ENCODE peak calls at places on chromosomes 12 and 14, in six cellular contexts. One of them, this sample, is unnamed. For H3K9me3, the result is how much of the 10 kb centered on the place peaks cover.

GRCh38 chr12:124852329-124852831 is 11.3 kb downstream of the SCARB1 start:
- DNase-seq in DND-41: no peak
- DNase-seq in Panc1: no peak
- DNase-seq in stomach: no peak
- DNase-seq in A549: no peak
- DNase-seq in cardiac muscle cell: no peak
- DNase-seq in this sample: no peak

GRCh38 chr12:132577191-132577920 is 33.0 kb downstream of the LRCOL1 start:
- DNase-seq in A549: no peak
- DNase-seq in stomach: no peak
- DNase-seq in Panc1: no peak
- DNase-seq in DND-41: no peak
- DNase-seq in cardiac muscle cell: no peak
- DNase-seq in this sample: no peak

GRCh38 chr12:89372584-89373370 is 20.5 kb upstream of the DUSP6 start:
- DNase-seq in DND-41: no peak
- DNase-seq in A549: no peak
- DNase-seq in cardiac muscle cell: no peak
- DNase-seq in stomach: no peak
- DNase-seq in Panc1: no peak
- DNase-seq in this sample: no peak

GRCh38 chr14:106507354-106507753 is 981.0 kb downstream of the TMEM121 start:
- DNase-seq in Panc1: no peak
- DNase-seq in DND-41: no peak
- DNase-seq in stomach: no peak
- DNase-seq in cardiac muscle cell: no peak
- DNase-seq in A549: no peak
- DNase-seq in this sample: no peak

GRCh38 chr14:22265319-22266140 is 323.5 kb downstream of the DAD1 start:
- DNase-seq in A549: no peak
- DNase-seq in Panc1: no peak
- DNase-seq in stomach: no peak
- DNase-seq in DND-41: peak
- DNase-seq in cardiac muscle cell: no peak
- DNase-seq in this sample: no peak

GRCh38 chr14:67763158-67763822 is 53.1 kb downstream of the ZFYVE26 start:
- DNase-seq in cardiac muscle cell: no peak
- DNase-seq in Panc1: no peak
- DNase-seq in A549: peak
- DNase-seq in stomach: no peak
- DNase-seq in DND-41: no peak
- DNase-seq in this sample: no peak

GRCh38 chr12:131893605-131894312 is 663 bp upstream of the ULK1 start:
- DNase-seq in DND-41: no peak
- DNase-seq in stomach: no peak
- DNase-seq in Panc1: no peak
- DNase-seq in cardiac muscle cell: no peak
- DNase-seq in A549: no peak
- DNase-seq in this sample: no peak

GRCh38 chr14:105046891-105047282 is 18.3 kb downstream of the GPR132 start:
- DNase-seq in Panc1: no peak
- DNase-seq in cardiac muscle cell: no peak
- DNase-seq in DND-41: no peak
- DNase-seq in stomach: no peak
- DNase-seq in A549: no peak
- DNase-seq in this sample: no peak

GRCh38 chr12:16349132-16349463 is 1.7 kb downstream of the MGST1 start:
- DNase-seq in Panc1: no peak
- DNase-seq in stomach: peak
- DNase-seq in A549: peak
- DNase-seq in DND-41: no peak
- DNase-seq in cardiac muscle cell: no peak
- DNase-seq in this sample: no peak

GRCh38 chr14:74302160-74302628 is 540 bp downstream of the ABCD4 start:
- DNase-seq in stomach: no peak
- DNase-seq in Panc1: no peak
- DNase-seq in cardiac muscle cell: peak
- DNase-seq in DND-41: peak
- DNase-seq in A549: peak
- DNase-seq in this sample: peak

GRCh38 chr12:53063708-53064612 is 14.1 kb downstream of the TNS2 start:
- DNase-seq in A549: no peak
- DNase-seq in Panc1: no peak
- DNase-seq in stomach: no peak
- DNase-seq in cardiac muscle cell: no peak
- DNase-seq in DND-41: no peak
- DNase-seq in this sample: no peak

GRCh38 chr14:93654599-93654998 is 133.7 kb downstream of the PRIMA1 start:
- DNase-seq in A549: no peak
- DNase-seq in cardiac muscle cell: no peak
- DNase-seq in DND-41: no peak
- DNase-seq in stomach: no peak
- DNase-seq in Panc1: no peak
- DNase-seq in this sample: no peak

GRCh38 chr12:105053116-105053572 is 31.1 kb downstream of the ALDH1L2 start:
- DNase-seq in Panc1: peak
- DNase-seq in DND-41: peak
- DNase-seq in cardiac muscle cell: peak
- DNase-seq in A549: peak
- DNase-seq in stomach: peak
- DNase-seq in this sample: peak

GRCh38 chr12:27913999-27914614 is 58.4 kb downstream of the PTHLH start:
- DNase-seq in DND-41: no peak
- DNase-seq in A549: no peak
- DNase-seq in stomach: no peak
- DNase-seq in cardiac muscle cell: no peak
- DNase-seq in Panc1: no peak
- DNase-seq in this sample: no peak

GRCh38 chr12:21713138-21713537 is 55.5 kb upstream of the LDHB start:
- DNase-seq in A549: no peak
- DNase-seq in DND-41: no peak
- DNase-seq in stomach: no peak
- DNase-seq in cardiac muscle cell: no peak
- DNase-seq in Panc1: no peak
- DNase-seq in this sample: no peak

GRCh38 chr12:99984271-99985128 is at the start of gene ANKS1B:
- DNase-seq in A549: peak
- DNase-seq in stomach: peak
- DNase-seq in DND-41: no peak
- DNase-seq in Panc1: no peak
- DNase-seq in cardiac muscle cell: peak
- DNase-seq in this sample: no peak

GRCh38 chr14:90397401-90398314 is 829 bp downstream of the CALM1 start:
- DNase-seq in A549: peak
- DNase-seq in DND-41: peak
- DNase-seq in Panc1: no peak
- DNase-seq in stomach: peak
- DNase-seq in cardiac muscle cell: peak
- DNase-seq in this sample: peak

GRCh38 chr14:62289471-62289870 is 527.3 kb downstream of the SNAPC1 start:
- DNase-seq in Panc1: no peak
- DNase-seq in A549: no peak
- DNase-seq in stomach: no peak
- DNase-seq in DND-41: no peak
- DNase-seq in cardiac muscle cell: no peak
- DNase-seq in this sample: no peak

GRCh38 chr12:52037248-52037861 is 13.9 kb upstream of the NR4A1 start:
- DNase-seq in cardiac muscle cell: peak
- DNase-seq in stomach: peak
- DNase-seq in Panc1: no peak
- DNase-seq in A549: no peak
- DNase-seq in DND-41: no peak
- DNase-seq in this sample: no peak

GRCh38 chr12:29591140-29592020 is 93.9 kb upstream of the OVCH1 start:
- DNase-seq in DND-41: no peak
- DNase-seq in cardiac muscle cell: peak
- DNase-seq in Panc1: no peak
- DNase-seq in A549: peak
- DNase-seq in stomach: no peak
- DNase-seq in this sample: no peak

GRCh38 chr12:57498571-57498970 is 10.7 kb downstream of the MARS1 start:
- DNase-seq in A549: no peak
- DNase-seq in Panc1: no peak
- DNase-seq in cardiac muscle cell: no peak
- DNase-seq in stomach: no peak
- DNase-seq in DND-41: no peak
- DNase-seq in this sample: no peak

DNA sequence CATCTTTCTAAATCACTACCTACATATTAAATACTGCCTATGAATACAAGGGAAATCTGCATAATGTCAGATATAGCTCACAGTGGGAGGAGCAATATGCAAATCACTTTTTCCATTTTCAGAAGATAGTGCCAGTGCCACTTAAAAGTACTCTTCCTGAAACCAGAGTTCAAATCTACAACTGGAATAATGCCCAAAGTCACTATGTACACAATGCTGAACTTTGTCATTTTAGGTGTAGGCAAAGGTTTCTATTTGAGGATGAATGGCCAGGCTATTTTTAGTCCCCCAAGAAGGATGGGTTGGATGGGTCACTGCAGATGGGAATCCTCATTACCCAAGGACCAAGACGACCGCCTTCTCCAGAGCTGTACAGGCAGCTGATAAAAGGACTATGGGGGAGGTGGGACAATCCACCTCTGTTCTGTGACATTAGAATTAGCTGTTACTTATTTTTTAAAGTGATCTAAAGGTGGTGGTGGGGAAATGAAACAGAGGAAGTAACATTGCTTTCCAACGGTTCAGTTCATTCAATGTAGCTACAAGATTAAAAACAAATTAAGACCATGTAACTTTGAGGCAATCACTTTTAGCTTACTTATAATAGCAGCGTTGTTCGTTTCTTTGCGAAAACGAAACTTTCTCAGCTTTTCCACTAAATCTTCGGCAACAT is 5.6 kb downstream of the GMFB start:
- DNase-seq in cardiac muscle cell: no peak
- DNase-seq in A549: no peak
- DNase-seq in DND-41: no peak
- DNase-seq in stomach: no peak
- DNase-seq in Panc1: no peak
- DNase-seq in this sample: no peak
- H3K4me3 ChIP-seq in cardiac muscle cell: no peak
- H3K4me3 ChIP-seq in A549: no peak
- H3K4me3 ChIP-seq in DND-41: no peak
- H3K4me3 ChIP-seq in stomach: no peak
- H3K4me3 ChIP-seq in Panc1: no peak
- H3K4me3 ChIP-seq in this sample: no peak

GRCh38 chr14:26217778-26218177 is 380.1 kb downstream of the NOVA1 start:
- DNase-seq in stomach: no peak
- DNase-seq in A549: no peak
- DNase-seq in cardiac muscle cell: no peak
- DNase-seq in Panc1: no peak
- DNase-seq in DND-41: no peak
- DNase-seq in this sample: no peak
- H3K9me3 ChIP-seq in stomach: under half
- H3K9me3 ChIP-seq in A549: under half
- H3K9me3 ChIP-seq in cardiac muscle cell: under half
- H3K9me3 ChIP-seq in Panc1: under half
- H3K9me3 ChIP-seq in DND-41: under half
- H3K9me3 ChIP-seq in this sample: under half

GRCh38 chr12:2834581-2835491 is at the start of gene NRIP2:
- DNase-seq in stomach: no peak
- DNase-seq in A549: no peak
- DNase-seq in Panc1: no peak
- DNase-seq in DND-41: no peak
- DNase-seq in cardiac muscle cell: no peak
- DNase-seq in this sample: no peak

GRCh38 chr12:2836004-2836403 is 1.2 kb upstream of the NRIP2 start:
- DNase-seq in A549: no peak
- DNase-seq in Panc1: no peak
- DNase-seq in DND-41: no peak
- DNase-seq in cardiac muscle cell: no peak
- DNase-seq in stomach: no peak
- DNase-seq in this sample: no peak

GRCh38 chr12:2833327-2833726 is 1.5 kb downstream of the NRIP2 start:
- DNase-seq in Panc1: no peak
- DNase-seq in DND-41: no peak
- DNase-seq in A549: no peak
- DNase-seq in cardiac muscle cell: no peak
- DNase-seq in stomach: no peak
- DNase-seq in this sample: no peak

GRCh38 chr12:2832550-2833127 is 2.2 kb downstream of the NRIP2 start:
- DNase-seq in stomach: no peak
- DNase-seq in DND-41: no peak
- DNase-seq in cardiac muscle cell: no peak
- DNase-seq in A549: no peak
- DNase-seq in Panc1: no peak
- DNase-seq in this sample: no peak

DNA sequence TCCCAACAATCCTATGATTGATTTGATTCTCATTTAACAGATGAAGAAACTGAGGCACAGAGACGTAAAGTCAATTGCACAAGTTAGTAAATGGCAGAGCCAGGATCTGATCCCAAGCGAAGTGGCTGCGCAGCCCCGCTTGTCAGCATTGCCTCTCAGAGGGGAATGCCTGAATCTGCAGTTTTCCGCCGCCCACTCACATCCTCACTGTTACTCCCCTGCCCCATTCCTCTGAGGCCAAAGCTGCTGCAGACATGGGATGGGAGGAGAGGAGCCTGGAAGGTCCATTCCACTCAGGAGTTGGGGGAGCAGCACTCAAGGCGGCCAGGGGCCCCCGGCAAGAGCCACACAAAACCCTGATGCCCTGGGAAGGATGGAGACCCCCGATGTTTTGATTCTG is 1.0 kb downstream of the NRIP2 start:
- DNase-seq in stomach: no peak
- DNase-seq in DND-41: no peak
- DNase-seq in cardiac muscle cell: no peak
- DNase-seq in A549: no peak
- DNase-seq in Panc1: no peak
- DNase-seq in this sample: no peak
- H3K4me3 ChIP-seq in stomach: peak
- H3K4me3 ChIP-seq in DND-41: no peak
- H3K4me3 ChIP-seq in cardiac muscle cell: no peak
- H3K4me3 ChIP-seq in A549: no peak
- H3K4me3 ChIP-seq in Panc1: no peak
- H3K4me3 ChIP-seq in this sample: no peak

DNA sequence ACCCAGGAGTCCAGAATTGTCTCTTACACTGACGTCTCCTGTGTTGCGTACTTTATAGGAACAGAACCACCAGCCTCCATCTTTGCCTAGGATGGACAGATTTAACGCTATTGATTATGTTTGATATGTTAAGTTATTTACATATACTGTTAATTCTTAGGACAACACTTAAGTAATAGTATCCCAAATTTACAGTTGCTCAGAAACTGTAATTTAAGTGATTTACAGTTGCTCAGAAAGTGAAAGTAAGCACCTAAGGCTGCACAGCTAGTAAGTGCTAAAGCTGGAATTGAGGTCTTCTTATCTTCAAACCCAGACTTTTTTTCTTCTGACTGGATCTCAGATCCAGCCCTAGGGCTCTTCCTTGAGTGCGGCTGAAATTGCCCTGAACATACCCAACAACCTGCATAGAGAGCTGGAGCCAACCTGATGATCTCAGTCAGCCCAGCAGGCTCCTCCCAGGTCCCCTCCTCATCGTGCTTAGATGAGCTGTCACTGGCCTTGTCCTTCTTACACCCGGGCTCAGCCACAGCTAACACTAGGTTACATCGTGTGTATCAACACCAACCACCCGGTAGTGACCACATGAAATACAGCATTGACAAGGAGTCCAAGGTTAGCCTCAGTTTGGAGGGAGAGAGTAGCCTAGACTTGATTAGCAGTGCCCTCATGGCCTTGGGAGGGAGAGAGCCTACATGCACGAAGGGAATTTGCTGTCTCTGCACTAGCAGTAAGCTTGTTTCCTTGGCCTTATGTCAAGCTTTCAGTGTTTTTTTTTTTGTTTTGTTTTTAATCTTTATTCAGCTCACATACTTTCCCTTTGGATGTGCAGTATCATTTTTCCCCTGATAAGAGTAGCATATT is 111.1 kb upstream of the ARHGAP5 start:
- DNase-seq in A549: peak
- DNase-seq in Panc1: no peak
- DNase-seq in DND-41: no peak
- DNase-seq in stomach: no peak
- DNase-seq in cardiac muscle cell: no peak
- DNase-seq in this sample: no peak
- H3K9me3 ChIP-seq in A549: under half
- H3K9me3 ChIP-seq in Panc1: under half
- H3K9me3 ChIP-seq in DND-41: under half
- H3K9me3 ChIP-seq in stomach: under half
- H3K9me3 ChIP-seq in cardiac muscle cell: under half
- H3K9me3 ChIP-seq in this sample: under half